ENCODE peak calls at places on chromosomes 3 and 15, in seven cellular contexts. P, F, M, I, L, K and Y are unnamed samples.

GRCh38 chr15:88894348-88894818 is 961 bp downstream of the HAPLN3 start:
- DNase-seq in K (peak; percentile 58), F (peak; percentile 55), L (no peak), M (peak; percentile 81), P (no peak), I (no peak), Y (peak; percentile 42)

GRCh38 chr3:68972358-68972979 is 40.1 kb upstream of the TAFA4 start:
- DNase-seq in P (peak; percentile 36), K (peak; percentile 38), M (peak; percentile 72), F (no peak), L (no peak), I (peak; percentile 30), Y (no peak)

GRCh38 chr3:150945226-150945625 is 27.3 kb downstream of the CLRN1 start:
- DNase-seq in M (no peak), K (peak; percentile 68), P (no peak), I (no peak), L (no peak), F (no peak), Y (no peak)

GRCh38 chr3:47772788-47773187 is 8.9 kb downstream of the SMARCC1 start:
- DNase-seq in P (no peak), L (no peak), I (no peak), K (no peak), M (no peak), F (no peak), Y (no peak)

GRCh38 chr15:28943146-28943545 is 57.4 kb downstream of the APBA2 start:
- DNase-seq in F (no peak), L (no peak), M (no peak), P (no peak), I (no peak), K (no peak), Y (no peak)

GRCh38 chr15:44289352-44289790 is 852 bp downstream of the GOLM2 start:
- DNase-seq in M (no peak), K (no peak), L (no peak), I (no peak), F (no peak), P (no peak), Y (no peak)

GRCh38 chr3:9153763-9154601 is 95.5 kb downstream of the SRGAP3 start:
- DNase-seq in P (peak; percentile 44), L (peak; percentile 3), K (no peak), M (no peak), F (no peak), I (no peak), Y (no peak)

GRCh38 chr3:149402481-149402880 is 25.0 kb upstream of the TM4SF1 start:
- DNase-seq in F (no peak), P (no peak), K (no peak), I (no peak), L (no peak), M (no peak), Y (no peak)

GRCh38 chr3:73733796-73734195 is 109.1 kb upstream of the PDZRN3 start:
- DNase-seq in F (no peak), M (no peak), P (no peak), K (no peak), I (no peak), L (no peak), Y (no peak)

GRCh38 chr3:166274342-166274741 is 437.1 kb upstream of the BCHE start:
- DNase-seq in L (no peak), P (no peak), M (no peak), F (no peak), I (no peak), K (no peak), Y (no peak)

GRCh38 chr3:29759443-29760033 is 478.7 kb downstream of the RBMS3 start:
- DNase-seq in F (no peak), K (peak; percentile 78), L (no peak), I (no peak), P (peak; percentile 9), M (no peak), Y (no peak)

GRCh38 chr3:56990295-56991015 is 70.0 kb upstream of the SPATA12 start:
- DNase-seq in K (no peak), P (no peak), F (no peak), I (no peak), M (no peak), L (no peak), Y (no peak)

GRCh38 chr3:56988458-56988857 is 72.0 kb upstream of the SPATA12 start:
- DNase-seq in F (no peak), I (no peak), M (no peak), P (no peak), L (no peak), K (no peak), Y (no peak)

GRCh38 chr3:56987238-56987932 is 73.1 kb upstream of the SPATA12 start:
- DNase-seq in I (no peak), F (no peak), K (no peak), P (no peak), L (no peak), M (no peak), Y (no peak)

GRCh38 chr3:56989434-56990294 is 70.8 kb upstream of the SPATA12 start:
- DNase-seq in K (no peak), I (no peak), M (no peak), F (no peak), L (no peak), P (peak; percentile 43), Y (no peak)

GRCh38 chr3:56988874-56989433 is 71.5 kb upstream of the SPATA12 start:
- DNase-seq in L (no peak), K (peak; percentile 59), F (peak; percentile 45), P (peak; percentile 87), M (peak; percentile 80), I (no peak), Y (peak; percentile 57)
- TF ChIP-seq CTCF in L (peak; percentile 75), K (peak; percentile 70), F (peak; percentile 82), P (peak; percentile 75), M (peak; percentile 95), I (peak; percentile 80), Y (peak; percentile 93)

GRCh38 chr3:13009946-13010315 is 63.3 kb downstream of the IQSEC1 start:
- DNase-seq in F (no peak), I (no peak), L (no peak), K (no peak), P (no peak), M (no peak), Y (no peak)

GRCh38 chr3:13013151-13013561 is 60.1 kb downstream of the IQSEC1 start:
- DNase-seq in L (no peak), P (no peak), K (no peak), I (no peak), M (no peak), F (no peak), Y (no peak)

GRCh38 chr3:13012228-13012691 is 61.0 kb downstream of the IQSEC1 start:
- DNase-seq in M (no peak), P (peak; percentile 64), L (no peak), I (no peak), K (no peak), F (no peak), Y (peak; percentile 73)

GRCh38 chr3:13010770-13011169 is 62.5 kb downstream of the IQSEC1 start:
- DNase-seq in P (no peak), F (no peak), K (no peak), L (no peak), I (no peak), M (no peak), Y (no peak)

GRCh38 chr3:13011369-13012227 is 61.6 kb downstream of the IQSEC1 start:
- DNase-seq in F (peak; percentile 63), I (no peak), P (no peak), L (no peak), K (no peak), M (no peak), Y (peak; percentile 81)
- TF ChIP-seq CTCF in F (no peak), I (no peak), P (no peak), L (no peak), K (no peak), M (no peak), Y (no peak)

GRCh38 chr3:14152233-14152962 is 26.0 kb downstream of the XPC start:
- DNase-seq in M (no peak), I (no peak), P (no peak), F (no peak), L (no peak), K (no peak), Y (no peak)
- TF ChIP-seq CTCF in M (peak; percentile 25), I (no peak), P (no peak), F (no peak), L (peak; percentile 26), K (peak; percentile 35), Y (no peak)

GRCh38 chr3:38001456-38002081 is 11.0 kb downstream of the VILL start:
- DNase-seq in F (no peak), K (no peak), M (no peak), I (no peak), L (no peak), P (no peak), Y (no peak)
- TF ChIP-seq CTCF in F (no peak), K (peak; percentile 41), M (peak; percentile 34), I (peak; percentile 46), L (peak; percentile 22), P (no peak), Y (no peak)

GRCh38 chr3:135240426-135240825 is 445.4 kb downstream of the EPHB1 start:
- DNase-seq in P (no peak), I (no peak), M (no peak), F (no peak), L (no peak), K (no peak), Y (no peak)
- TF ChIP-seq CTCF in P (no peak), I (peak; percentile 5), M (no peak), F (no peak), L (no peak), K (no peak), Y (no peak)

GRCh38 chr3:107206141-107206540 is 171.1 kb upstream of the CCDC54 start:
- DNase-seq in F (no peak), L (no peak), M (no peak), I (no peak), K (peak; percentile 58), P (peak; percentile 40), Y (no peak)
- TF ChIP-seq CTCF in F (peak; percentile 32), L (peak; percentile 65), M (peak; percentile 78), I (peak; percentile 60), K (peak; percentile 76), P (peak; percentile 33), Y (peak; percentile 19)

GRCh38 chr3:13016726-13017255 is 56.4 kb downstream of the IQSEC1 start:
- DNase-seq in K (no peak), M (no peak), P (no peak), L (no peak), I (no peak), F (no peak), Y (no peak)
- TF ChIP-seq CTCF in K (no peak), M (no peak), P (no peak), L (no peak), I (no peak), F (no peak), Y (no peak)